ENCODE peak calls at places on chromosomes 6 and 20, in eight cellular contexts. One of them, this sample, is unnamed.

GRCh38 chr6:100493206-100493888 is 28.6 kb upstream of the SIM1 start:
- DNase-seq in activated CD4-positive, alpha-beta T cell treated with anti-CD3 and anti-CD28 coated beads, Interleukin-2, amount 50 U/mL, for 1 hour: no peak
- DNase-seq in T-cell: no peak
- DNase-seq in EL: no peak
- DNase-seq in T-helper 2 cell: no peak
- DNase-seq in iPS-NIHi11: peak; percentile 31
- DNase-seq in smooth muscle cell of the brain vasculature: no peak
- DNase-seq in D341Med: no peak
- DNase-seq in this sample: no peak

GRCh38 chr6:72245565-72245964 is 359.2 kb downstream of the RIMS1 start:
- DNase-seq in activated CD4-positive, alpha-beta T cell treated with anti-CD3 and anti-CD28 coated beads, Interleukin-2, amount 50 U/mL, for 1 hour: no peak
- DNase-seq in T-cell: no peak
- DNase-seq in EL: peak; percentile 68
- DNase-seq in T-helper 2 cell: no peak
- DNase-seq in iPS-NIHi11: peak; percentile 13
- DNase-seq in smooth muscle cell of the brain vasculature: no peak
- DNase-seq in D341Med: no peak
- DNase-seq in this sample: no peak

GRCh38 chr20:16501236-16501635 is 72.0 kb downstream of the KIF16B start:
- DNase-seq in activated CD4-positive, alpha-beta T cell treated with anti-CD3 and anti-CD28 coated beads, Interleukin-2, amount 50 U/mL, for 1 hour: no peak
- DNase-seq in T-cell: no peak
- DNase-seq in EL: peak; percentile 4
- DNase-seq in T-helper 2 cell: no peak
- DNase-seq in iPS-NIHi11: no peak
- DNase-seq in smooth muscle cell of the brain vasculature: no peak
- DNase-seq in D341Med: no peak
- DNase-seq in this sample: no peak

GRCh38 chr6:107641500-107641931 is 151.6 kb downstream of the SOBP start:
- DNase-seq in activated CD4-positive, alpha-beta T cell treated with anti-CD3 and anti-CD28 coated beads, Interleukin-2, amount 50 U/mL, for 1 hour: no peak
- DNase-seq in T-cell: no peak
- DNase-seq in EL: no peak
- DNase-seq in T-helper 2 cell: no peak
- DNase-seq in iPS-NIHi11: peak; percentile 23
- DNase-seq in smooth muscle cell of the brain vasculature: no peak
- DNase-seq in D341Med: no peak
- DNase-seq in this sample: no peak

GRCh38 chr6:24907959-24908358 is 27.8 kb downstream of the RIPOR2 start:
- DNase-seq in activated CD4-positive, alpha-beta T cell treated with anti-CD3 and anti-CD28 coated beads, Interleukin-2, amount 50 U/mL, for 1 hour: no peak
- DNase-seq in T-cell: no peak
- DNase-seq in EL: no peak
- DNase-seq in T-helper 2 cell: no peak
- DNase-seq in iPS-NIHi11: no peak
- DNase-seq in smooth muscle cell of the brain vasculature: no peak
- DNase-seq in D341Med: no peak
- DNase-seq in this sample: no peak

GRCh38 chr20:4018015-4018748 is 2.8 kb upstream of the RNF24 start:
- DNase-seq in activated CD4-positive, alpha-beta T cell treated with anti-CD3 and anti-CD28 coated beads, Interleukin-2, amount 50 U/mL, for 1 hour: no peak
- DNase-seq in T-cell: no peak
- DNase-seq in EL: peak; percentile 45
- DNase-seq in T-helper 2 cell: no peak
- DNase-seq in iPS-NIHi11: no peak
- DNase-seq in smooth muscle cell of the brain vasculature: no peak
- DNase-seq in D341Med: no peak
- DNase-seq in this sample: no peak

GRCh38 chr20:37651932-37652331 is 41.9 kb upstream of the CTNNBL1 start:
- DNase-seq in activated CD4-positive, alpha-beta T cell treated with anti-CD3 and anti-CD28 coated beads, Interleukin-2, amount 50 U/mL, for 1 hour: no peak
- DNase-seq in T-cell: no peak
- DNase-seq in EL: peak; percentile 44
- DNase-seq in T-helper 2 cell: no peak
- DNase-seq in iPS-NIHi11: peak; percentile 73
- DNase-seq in smooth muscle cell of the brain vasculature: no peak
- DNase-seq in D341Med: peak; percentile 84
- DNase-seq in this sample: no peak

GRCh38 chr6:129153257-129153656 is 270.3 kb downstream of the LAMA2 start:
- DNase-seq in activated CD4-positive, alpha-beta T cell treated with anti-CD3 and anti-CD28 coated beads, Interleukin-2, amount 50 U/mL, for 1 hour: no peak
- DNase-seq in T-cell: no peak
- DNase-seq in EL: no peak
- DNase-seq in T-helper 2 cell: no peak
- DNase-seq in iPS-NIHi11: no peak
- DNase-seq in smooth muscle cell of the brain vasculature: no peak
- DNase-seq in D341Med: no peak
- DNase-seq in this sample: no peak

GRCh38 chr20:31780839-31781238 is 38.3 kb upstream of the MYLK2 start:
- DNase-seq in activated CD4-positive, alpha-beta T cell treated with anti-CD3 and anti-CD28 coated beads, Interleukin-2, amount 50 U/mL, for 1 hour: no peak
- DNase-seq in T-cell: no peak
- DNase-seq in EL: no peak
- DNase-seq in T-helper 2 cell: no peak
- DNase-seq in iPS-NIHi11: no peak
- DNase-seq in smooth muscle cell of the brain vasculature: no peak
- DNase-seq in D341Med: no peak
- DNase-seq in this sample: no peak

GRCh38 chr6:402901-403658 is 11.5 kb downstream of the IRF4 start:
- DNase-seq in activated CD4-positive, alpha-beta T cell treated with anti-CD3 and anti-CD28 coated beads, Interleukin-2, amount 50 U/mL, for 1 hour: peak; percentile 29
- DNase-seq in T-cell: no peak
- DNase-seq in EL: no peak
- DNase-seq in T-helper 2 cell: no peak
- DNase-seq in iPS-NIHi11: no peak
- DNase-seq in smooth muscle cell of the brain vasculature: no peak
- DNase-seq in D341Med: no peak
- DNase-seq in this sample: peak; percentile 70